ENCODE peak calls at places on chromosomes 16 and 17, in nine cellular contexts. P is HCT116, V is uterus, X is upper lobe of left lung, D is A549, J is heart left ventricle, M is ovary, N is body of pancreas, O is GM12878. G is an unnamed sample.
A peak's percentile ranks its signal among the peaks of the same experiment; 100 is the strongest.

GRCh38 chr16:50517450-50518252 is 30.5 kb upstream of the NKD1 start:
- DNase-seq in O (no peak), J (no peak), D (no peak), X (no peak), P (no peak), N (peak; percentile 23), M (no peak), V (no peak), G (no peak)

GRCh38 chr17:75681289-75681688 is 14.2 kb downstream of the SAP30BP start:
- DNase-seq in J (no peak), D (no peak), V (no peak), X (no peak), P (no peak), O (no peak), N (no peak), M (no peak), G (no peak)

GRCh38 chr17:38712593-38712992 is 7.5 kb downstream of the MLLT6 start:
- DNase-seq in M (no peak), O (no peak), J (no peak), N (no peak), X (no peak), D (no peak), V (no peak), P (no peak), G (no peak)

GRCh38 chr16:73033271-73033998 is 14.5 kb downstream of the ZFHX3 start:
- DNase-seq in X (no peak), D (no peak), P (no peak), V (no peak), M (no peak), N (no peak), O (no peak), J (no peak), G (no peak)

GRCh38 chr17:13076905-13077304 is 59.1 kb upstream of the ELAC2 start:
- DNase-seq in X (no peak), D (no peak), M (no peak), V (no peak), P (no peak), J (no peak), O (no peak), N (no peak), G (no peak)

GRCh38 chr16:67993207-67994036 is 5.9 kb downstream of the DPEP2 start:
- DNase-seq in V (peak; percentile 77), X (peak; percentile 97), P (peak; percentile 63), M (peak; percentile 75), O (no peak), N (peak; percentile 81), D (peak; percentile 76), J (peak; percentile 92), G (peak; percentile 79)

GRCh38 chr17:71273451-71273850 is 847.4 kb upstream of the SOX9 start:
- DNase-seq in X (no peak), P (no peak), D (no peak), O (no peak), M (no peak), V (no peak), N (no peak), J (no peak), G (no peak)

GRCh38 chr17:15261063-15261817 is 3.9 kb downstream of the PMP22 start:
- DNase-seq in J (peak; percentile 80), M (peak; percentile 59), V (peak; percentile 60), X (peak; percentile 85), D (peak; percentile 68), O (no peak), N (peak; percentile 42), P (no peak), G (peak; percentile 60)

GRCh38 chr17:61510237-61510636 is 58.0 kb downstream of the TBX4 start:
- DNase-seq in V (no peak), N (no peak), M (no peak), D (no peak), X (no peak), P (no peak), O (no peak), J (no peak), G (no peak)

GRCh38 chr16:83402160-83402794 is 405.5 kb upstream of the HSBP1 start:
- DNase-seq in M (no peak), J (no peak), N (no peak), V (no peak), O (no peak), D (no peak), X (no peak), P (no peak), G (no peak)

DNA sequence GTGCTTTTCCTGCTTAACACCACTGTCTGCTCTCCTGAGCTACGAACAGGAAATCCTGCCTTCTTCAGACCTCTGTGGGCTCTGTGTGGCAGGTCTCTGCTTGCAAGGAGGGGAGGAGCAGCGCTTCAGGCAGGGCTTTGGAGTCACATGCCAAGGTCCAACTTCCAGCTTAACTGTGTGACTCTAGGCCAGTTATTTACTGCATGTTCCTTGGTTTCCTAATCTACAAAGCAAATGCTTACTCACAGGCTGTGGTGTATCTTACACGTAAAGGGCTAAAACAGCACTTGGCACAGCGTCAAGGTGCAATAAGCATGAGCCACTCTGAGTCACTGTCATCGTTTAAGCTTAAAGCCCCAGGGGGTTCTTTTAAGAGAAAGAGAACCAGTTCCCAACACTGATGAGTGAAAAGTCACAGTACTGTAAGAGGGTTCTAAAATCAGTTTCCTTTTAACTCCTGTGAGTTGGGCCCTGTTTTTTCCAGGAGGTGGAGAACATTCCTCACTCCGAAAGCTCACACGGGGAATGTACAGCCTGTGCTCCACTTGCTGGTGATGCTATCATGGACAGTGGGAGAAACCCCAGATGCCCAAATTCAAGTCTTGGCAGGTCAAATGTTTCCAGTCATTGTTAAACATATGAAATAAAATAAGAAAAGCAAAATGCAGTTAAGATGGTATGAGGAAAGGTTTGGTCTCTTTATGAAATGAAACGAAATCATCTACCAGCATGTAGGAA is 54.1 kb upstream of the BCAR1 start:
- DNase-seq in X (no peak), M (peak; percentile 77), P (peak; percentile 100), D (peak; percentile 99), J (no peak), V (peak; percentile 76), N (peak; percentile 87), O (peak; percentile 71), G (peak; percentile 72)
- TF ChIP-seq POLR2A in X (no peak), M (no peak), P (peak; percentile 34), D (no peak), J (no peak), V (no peak), N (peak; percentile 80), O (no peak), G (no peak)

GRCh38 chr16:27272076-27272475 is 3.5 kb upstream of the NSMCE1 start:
- DNase-seq in O (no peak), X (no peak), M (no peak), V (no peak), J (no peak), D (no peak), N (no peak), P (no peak), G (no peak)

GRCh38 chr16:27275394-27275793 is 6.8 kb upstream of the NSMCE1 start:
- DNase-seq in X (no peak), O (no peak), N (no peak), M (no peak), J (no peak), V (no peak), D (no peak), P (no peak), G (no peak)

GRCh38 chr16:27273330-27273669 is 4.7 kb upstream of the NSMCE1 start:
- DNase-seq in V (no peak), P (no peak), X (no peak), N (no peak), D (no peak), O (no peak), J (no peak), M (no peak), G (no peak)

GRCh38 chr16:27270389-27270788 is 1.8 kb upstream of the NSMCE1 start:
- DNase-seq in O (no peak), M (no peak), J (no peak), V (no peak), P (no peak), X (no peak), N (no peak), D (no peak), G (no peak)

GRCh38 chr16:27273670-27274522 is 5.3 kb upstream of the NSMCE1 start:
- DNase-seq in M (no peak), D (peak; percentile 87), P (peak; percentile 97), N (no peak), X (no peak), V (no peak), J (no peak), O (no peak), G (no peak)
- H3K4me3 ChIP-seq in M (no peak overlapping the region), D (no peak overlapping the region), P (peak overlapping the region; percentile 16), N (no peak overlapping the region), X (no peak overlapping the region), V (no peak overlapping the region), J (no peak overlapping the region), O (no peak overlapping the region), G (no peak overlapping the region)

DNA sequence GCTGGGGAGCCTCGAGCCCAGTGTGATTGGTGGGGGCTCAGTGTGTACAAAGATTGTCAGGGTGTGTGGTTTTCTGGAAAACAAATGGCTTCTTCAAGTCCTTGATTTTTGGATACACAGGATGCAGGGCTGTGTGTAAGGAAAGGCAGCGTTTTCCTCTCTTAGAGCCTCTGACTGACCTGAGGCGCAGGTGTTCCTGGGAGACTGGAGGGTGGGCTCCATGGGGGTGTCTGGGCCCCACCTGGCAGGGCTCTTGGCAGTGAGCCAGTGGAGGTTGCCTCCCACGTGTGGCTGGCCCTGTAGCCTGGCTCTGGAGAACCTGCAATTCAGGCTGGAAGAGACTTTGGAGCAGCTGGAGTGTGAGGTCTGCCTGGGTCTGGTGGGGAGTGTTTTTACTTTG is 5.0 kb downstream of the FOXK2 start:
- DNase-seq in V (no peak), P (no peak), N (peak; percentile 24), M (no peak), O (no peak), X (no peak), D (no peak), J (no peak), G (no peak)
- TF ChIP-seq POLR2A in V (no peak), P (no peak), N (no peak), M (no peak), O (no peak), X (no peak), D (no peak), J (no peak), G (no peak)

GRCh38 chr17:6427284-6427781 is 7.6 kb downstream of the AIPL1 start:
- DNase-seq in X (no peak), O (peak; percentile 23), V (no peak), M (no peak), J (no peak), N (no peak), D (no peak), P (no peak), G (no peak)
- H3K4me3 ChIP-seq in X (no peak overlapping the region), O (no peak overlapping the region), V (no peak overlapping the region), M (no peak overlapping the region), J (no peak overlapping the region), N (no peak overlapping the region), D (no peak overlapping the region), P (no peak overlapping the region), G (no peak overlapping the region)

DNA sequence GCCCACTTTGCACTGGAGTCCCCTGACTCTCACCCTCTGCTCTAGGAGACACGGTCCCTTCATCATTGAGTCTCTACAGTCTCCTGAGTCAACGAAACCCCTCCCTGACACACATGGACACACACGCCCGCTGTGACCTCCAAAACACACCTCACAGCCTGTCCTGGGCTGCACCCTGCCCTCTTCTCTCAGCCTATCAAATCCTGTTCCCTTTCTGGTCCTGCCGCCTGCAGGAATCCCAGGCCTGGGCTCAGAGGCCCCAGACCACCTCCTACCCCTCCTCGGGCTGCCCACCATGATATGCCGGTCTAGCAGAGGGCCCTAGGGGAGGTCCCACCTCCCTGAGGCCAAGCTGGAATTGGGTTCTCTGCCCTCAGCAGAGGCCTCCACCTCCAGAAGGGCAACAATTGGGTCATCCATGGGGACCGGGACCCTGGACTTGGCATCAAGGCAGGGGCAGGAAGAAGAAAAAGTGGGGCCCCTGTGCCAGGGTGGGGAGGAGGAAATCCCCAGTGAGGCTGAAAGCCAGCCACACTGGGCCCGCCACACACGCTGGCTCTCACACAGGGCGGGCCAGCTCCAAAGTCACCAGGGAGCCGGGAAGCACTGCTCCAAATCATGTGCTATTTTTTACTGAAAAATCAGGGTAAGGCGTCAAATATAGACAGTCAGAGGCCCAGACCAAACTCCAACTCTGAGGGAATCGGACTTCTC is 3.4 kb downstream of the PPP1R9B start:
- DNase-seq in P (no peak), D (no peak), J (no peak), O (no peak), N (no peak), X (no peak), M (no peak), V (no peak), G (peak; percentile 60)
- TF ChIP-seq POLR2A in P (no peak), D (no peak), J (no peak), O (peak; percentile 9), N (no peak), X (no peak), M (no peak), V (no peak), G (no peak)

G was measured in testis.